ENCODE peak calls at places on chromosomes 3 and 15, in ten cellular contexts. F is HT1080; U is HCT116; I is GOT3; L is stimulated activated CD4-positive, alpha-beta T cell treated with anti-CD3 and anti-CD28 coated beads, Interleukin-1b, Interleukin-23, amount 100 ng/mL, for 24 hours; C is activated T-cell treated with anti-CD3 and anti-CD28 coated beads for 1 hour; W is NCI-H460; Q is kidney tubule cell; Z is CD4-positive, alpha-beta T cell; J is nucleus accumbens. D is an unnamed sample.

GRCh38 chr3:154552338-154552737 is 122.3 kb upstream of the GPR149 start:
- DNase-seq in F (peak), C (no peak), L (no peak), W (no peak), Z (no peak), U (peak), Q (no peak), I (no peak), J (no peak), D (no peak)

GRCh38 chr15:90291679-90292356 is 26.3 kb downstream of the NGRN start:
- DNase-seq in W (peak), J (no peak), Q (peak), C (no peak), L (no peak), U (peak), Z (no peak), I (no peak), F (peak), D (no peak)

GRCh38 chr3:51717446-51717845 is 10.6 kb downstream of the GRM2 start:
- DNase-seq in C (no peak), Q (no peak), Z (no peak), J (no peak), L (no peak), W (no peak), I (no peak), U (no peak), F (no peak), D (no peak)

GRCh38 chr3:132267594-132267993 is 49.6 kb upstream of the ACP3 start:
- DNase-seq in C (no peak), U (no peak), Z (no peak), W (no peak), L (no peak), F (no peak), J (no peak), I (no peak), Q (no peak), D (no peak)

GRCh38 chr3:70233812-70234211 is 78.6 kb downstream of the MDFIC2 start:
- DNase-seq in L (no peak), Q (no peak), J (no peak), F (no peak), W (no peak), I (no peak), Z (no peak), C (no peak), U (no peak), D (no peak)

GRCh38 chr15:80693682-80694623 is 1.2 kb upstream of the ABHD17C start:
- DNase-seq in Z (no peak), L (no peak), Q (peak), C (no peak), J (no peak), U (no peak), F (peak), W (no peak), I (no peak), D (no peak)

GRCh38 chr3:126947429-126947828 is 35.5 kb upstream of the PLXNA1 start:
- DNase-seq in W (no peak), U (no peak), L (no peak), Z (no peak), C (no peak), I (no peak), Q (no peak), F (no peak), J (no peak), D (no peak)

GRCh38 chr3:171101982-171102610 is 75.6 kb upstream of the SLC2A2 start:
- DNase-seq in U (no peak), L (no peak), Q (peak), J (no peak), Z (no peak), C (no peak), F (peak), W (no peak), I (no peak), D (no peak)

GRCh38 chr3:127671523-127672428 is 976 bp upstream of the ABTB1 start:
- DNase-seq in Q (no peak), L (peak), J (no peak), I (no peak), C (no peak), F (peak), W (no peak), Z (peak), U (no peak), D (no peak)

GRCh38 chr3:35648347-35648746 is 9.0 kb downstream of the ARPP21 start:
- DNase-seq in F (peak), W (no peak), L (no peak), U (no peak), J (no peak), C (no peak), Z (no peak), I (no peak), Q (no peak), D (no peak)

GRCh38 chr3:134766290-134766689 is 28.8 kb upstream of the EPHB1 start:
- DNase-seq in W (no peak), U (no peak), Q (no peak), F (no peak), Z (no peak), I (no peak), L (no peak), C (no peak), J (no peak), D (no peak)

GRCh38 chr15:31352911-31353811 is 26.5 kb downstream of the KLF13 start:
- DNase-seq in L (no peak), U (no peak), I (no peak), J (peak), F (peak), C (no peak), W (no peak), Z (no peak), Q (peak), D (no peak)

GRCh38 chr3:62875103-62876002 is at the start of gene CADPS:
- DNase-seq in I (no peak), W (no peak), U (no peak), L (no peak), J (peak), F (no peak), Z (no peak), C (no peak), Q (no peak), D (no peak)

GRCh38 chr3:64267774-64268604 is 42.7 kb upstream of the PRICKLE2 start:
- DNase-seq in Z (no peak), I (no peak), C (no peak), L (no peak), J (peak), W (no peak), Q (peak), U (no peak), F (peak), D (no peak)

GRCh38 chr3:61250784-61251173 is 473 bp downstream of the FHIT start:
- DNase-seq in I (no peak), F (no peak), Q (peak), C (peak), W (no peak), Z (peak), J (peak), U (peak), L (peak), D (no peak)

GRCh38 chr3:162175904-162176303 is 679.3 kb downstream of the OTOL1 start:
- DNase-seq in I (no peak), L (no peak), U (no peak), Z (no peak), C (no peak), W (no peak), J (no peak), Q (no peak), F (no peak), D (no peak)

GRCh38 chr15:39077998-39078397 is 502.9 kb upstream of the THBS1 start:
- DNase-seq in C (no peak), Q (peak), Z (no peak), W (no peak), L (no peak), F (no peak), J (no peak), I (no peak), U (no peak), D (no peak)

GRCh38 chr15:90002428-90002844 is 1.3 kb downstream of the ZNF710 start:
- DNase-seq in J (no peak), C (no peak), Q (peak), Z (no peak), W (no peak), I (no peak), L (no peak), U (no peak), F (peak), D (no peak)

GRCh38 chr15:99564221-99565030 is 1.4 kb upstream of the MEF2A start:
- DNase-seq in Z (no peak), W (no peak), Q (no peak), L (no peak), C (no peak), I (no peak), J (peak), U (no peak), F (peak), D (no peak)

GRCh38 chr3:73681610-73682009 is 56.9 kb upstream of the PDZRN3 start:
- DNase-seq in C (no peak), U (no peak), Q (peak), L (no peak), Z (no peak), W (no peak), I (no peak), F (peak), J (no peak), D (no peak)

GRCh38 chr3:21747376-21747775 is 3.6 kb downstream of the ZNF385D start:
- DNase-seq in Q (peak), U (no peak), J (no peak), W (no peak), Z (no peak), L (no peak), C (no peak), I (no peak), F (peak), D (no peak)

GRCh38 chr15:84631706-84632272 is 22.3 kb downstream of the WDR73 start:
- DNase-seq in J (no peak), L (no peak), Q (peak), F (peak), I (no peak), W (no peak), Z (no peak), U (no peak), C (no peak), D (no peak)

GRCh38 chr3:100602506-100603444 is 6.6 kb upstream of the ADGRG7 start:
- DNase-seq in F (peak), I (no peak), Z (no peak), L (no peak), U (peak), Q (peak), J (no peak), C (no peak), W (peak), D (no peak)

GRCh38 chr15:98778960-98779359 is 130.6 kb downstream of the IGF1R start:
- DNase-seq in L (no peak), J (no peak), I (no peak), C (no peak), U (no peak), F (no peak), Q (no peak), Z (no peak), W (no peak), D (no peak)

GRCh38 chr15:79682851-79683288 is 213.9 kb downstream of the MTHFS start:
- DNase-seq in F (no peak), J (no peak), I (no peak), Q (peak), C (no peak), L (no peak), Z (no peak), W (no peak), U (no peak), D (no peak)

GRCh38 chr3:41726891-41727290 is 235.0 kb downstream of the ULK4 start:
- DNase-seq in U (no peak), I (no peak), C (no peak), Q (peak), F (peak), Z (no peak), W (no peak), L (no peak), J (no peak), D (no peak)